ENCODE peak calls at places on chromosomes 3 and 15, in five cellular contexts. B, A, C, X and E are unnamed samples.

GRCh38 chr3:39850707-39851014 is 41.3 kb downstream of the MYRIP start:
- DNase-seq in B (no peak), C (no peak), A (no peak), X (no peak), E (no peak)

GRCh38 chr3:37475435-37475834 is 301.1 kb upstream of the LRRFIP2 start:
- DNase-seq in C (no peak), X (no peak), A (no peak), B (no peak), E (no peak)

GRCh38 chr15:55712363-55712762 is 30.6 kb downstream of the PRTG start:
- DNase-seq in X (no peak), C (no peak), A (no peak), B (no peak), E (no peak)

GRCh38 chr3:126715432-126715831 is 11.4 kb downstream of the CHCHD6 start:
- DNase-seq in A (no peak), B (no peak), X (no peak), C (no peak), E (no peak)

GRCh38 chr3:157477441-157477840 is 25.8 kb downstream of the VEPH1 start:
- DNase-seq in X (no peak), C (no peak), A (no peak), B (no peak), E (no peak)

GRCh38 chr3:188362405-188362831 is 208.5 kb downstream of the LPP start:
- DNase-seq in B (no peak), X (peak; percentile 39), C (no peak), A (peak; percentile 99), E (peak; percentile 89)

GRCh38 chr3:89851974-89852621 is 744.7 kb downstream of the EPHA3 start:
- DNase-seq in C (peak; percentile 85), B (no peak), A (no peak), X (no peak), E (peak; percentile 7)

GRCh38 chr15:90563460-90563859 is 33.7 kb downstream of the CRTC3 start:
- DNase-seq in C (no peak), X (no peak), B (no peak), A (no peak), E (no peak)

GRCh38 chr3:107604057-107604802 is 81.5 kb downstream of the BBX start:
- DNase-seq in X (no peak), A (peak; percentile 65), B (no peak), C (no peak), E (no peak)

GRCh38 chr3:112446343-112446742 is 52.9 kb downstream of the BTLA start:
- DNase-seq in X (no peak), B (no peak), A (peak; percentile 64), C (no peak), E (no peak)

GRCh38 chr3:52615178-52615577 is 70.5 kb downstream of the PBRM1 start:
- DNase-seq in C (no peak), X (no peak), B (no peak), A (peak; percentile 39), E (no peak)

GRCh38 chr3:88807471-88808090 is 299.8 kb upstream of the EPHA3 start:
- DNase-seq in B (no peak), C (no peak), X (no peak), A (peak; percentile 59), E (peak; percentile 85)

GRCh38 chr15:33963831-33964664 is 4.2 kb upstream of the CHRM5 start:
- DNase-seq in X (no peak), B (no peak), A (peak; percentile 45), C (no peak), E (peak; percentile 41)

GRCh38 chr3:186217820-186218164 is 108.9 kb upstream of the ETV5 start:
- DNase-seq in C (no peak), A (peak; percentile 43), X (no peak), B (no peak), E (peak; percentile 55)

GRCh38 chr3:134231131-134231530 is 19.5 kb downstream of the RYK start:
- DNase-seq in X (no peak), C (no peak), A (peak; percentile 18), B (no peak), E (no peak)

GRCh38 chr3:184358921-184359350 is 2.5 kb downstream of the CLCN2 start:
- DNase-seq in C (no peak), X (no peak), A (no peak), B (no peak), E (no peak)

GRCh38 chr15:48806151-48806550 is 4.7 kb downstream of the CEP152 start:
- DNase-seq in A (no peak), X (no peak), C (no peak), B (no peak), E (no peak)

GRCh38 chr3:174100744-174101143 is 703.2 kb downstream of the NLGN1 start:
- DNase-seq in B (no peak), C (no peak), A (no peak), X (no peak), E (peak; percentile 5)

GRCh38 chr3:55746808-55747413 is 259.8 kb upstream of the WNT5A start:
- DNase-seq in X (no peak), C (no peak), B (no peak), A (peak; percentile 17), E (peak; percentile 22)

GRCh38 chr3:58537412-58538301 is 667 bp upstream of the ACOX2 start:
- DNase-seq in A (peak; percentile 46), B (no peak), C (no peak), X (no peak), E (peak; percentile 60)

GRCh38 chr3:33839283-33839682 is 40.9 kb downstream of the PDCD6IP start:
- DNase-seq in C (no peak), A (no peak), B (no peak), X (no peak), E (no peak)

GRCh38 chr3:138348950-138349739 is 766 bp downstream of the MRAS start:
- DNase-seq in C (peak; percentile 67), X (peak; percentile 57), A (peak; percentile 31), B (no peak), E (no peak)

GRCh38 chr3:16048435-16049318 is 125.8 kb upstream of the GALNT15 start:
- DNase-seq in C (no peak), A (peak; percentile 77), B (no peak), X (peak; percentile 62), E (peak; percentile 60)

GRCh38 chr15:83813697-83814096 is 159.8 kb downstream of the ADAMTSL3 start:
- DNase-seq in C (no peak), B (no peak), X (no peak), A (no peak), E (no peak)

GRCh38 chr3:111989061-111989678 is 9.6 kb upstream of the TAGLN3 start:
- DNase-seq in A (peak; percentile 85), X (no peak), B (no peak), C (no peak), E (peak; percentile 75)